ENCODE peak calls at places on chromosomes 7 and 10, in seven cellular contexts. P is adipocyte; X is endothelial cell; S is hippocampal formation; L is GM04504; R is activated CD8-positive, alpha-beta memory T cell treated with anti-CD3 and anti-CD28 coated beads for 24 hours; Z is cardiac fibroblast. O is an unnamed sample.

GRCh38 chr7:14000247-14000646 is 10.8 kb upstream of the ETV1 start:
- DNase-seq in P (no peak), X (no peak), S (no peak), L (no peak), R (no peak), Z (no peak), O (no peak)

GRCh38 chr7:76155938-76156337 is 45.8 kb upstream of the SRRM3 start:
- DNase-seq in P (peak), X (no peak), S (no peak), L (no peak), R (no peak), Z (peak), O (no peak)

GRCh38 chr10:79378647-79379511 is 31.6 kb downstream of the PPIF start:
- DNase-seq in P (no peak), X (no peak), S (no peak), L (no peak), R (peak), Z (no peak), O (no peak)

GRCh38 chr7:116802784-116803183 is 59.6 kb upstream of the CAPZA2 start:
- DNase-seq in P (peak), X (peak), S (peak), L (peak), R (no peak), Z (peak), O (peak)

GRCh38 chr7:106166651-106167342 is 54.7 kb upstream of the SYPL1 start:
- DNase-seq in P (peak), X (peak), S (peak), L (peak), R (no peak), Z (peak), O (peak)

GRCh38 chr7:4227105-4228010 is 454.7 kb upstream of the FOXK1 start:
- DNase-seq in P (peak), X (no peak), S (no peak), L (no peak), R (no peak), Z (no peak), O (no peak)

GRCh38 chr7:17913250-17913649 is 27.0 kb downstream of the SNX13 start:
- DNase-seq in P (no peak), X (no peak), S (no peak), L (no peak), R (no peak), Z (no peak), O (no peak)

GRCh38 chr10:12400266-12400931 is 51.1 kb downstream of the CAMK1D start:
- DNase-seq in P (no peak), X (no peak), S (no peak), L (no peak), R (peak), Z (peak), O (no peak)

GRCh38 chr7:76397409-76398183 is 11.9 kb downstream of the SSC4D start:
- DNase-seq in P (peak), X (peak), S (peak), L (no peak), R (peak), Z (peak), O (peak)

GRCh38 chr10:89301231-89301630 is 615 bp upstream of the IFIT2 start:
- DNase-seq in P (peak), X (no peak), S (peak), L (no peak), R (no peak), Z (peak), O (no peak)